ENCODE peak calls at places on chromosome 20, in four cellular contexts. One of them, this sample, is unnamed.

GRCh38 chr20:46709459-46710148 is at the start of gene SLC2A10:
- DNase-seq in body of pancreas: peak; percentile 68
- DNase-seq in fibroblast of lung: peak; percentile 67
- DNase-seq in tibial nerve: peak; percentile 38
- DNase-seq in this sample: peak; percentile 31

GRCh38 chr20:46965477-46965876 is 70.8 kb downstream of the EYA2 start:
- DNase-seq in body of pancreas: no peak
- DNase-seq in fibroblast of lung: no peak
- DNase-seq in tibial nerve: no peak
- DNase-seq in this sample: no peak

GRCh38 chr20:47762699-47763098 is 22.6 kb downstream of the SULF2 start:
- DNase-seq in body of pancreas: no peak
- DNase-seq in fibroblast of lung: peak; percentile 66
- DNase-seq in tibial nerve: no peak
- DNase-seq in this sample: peak; percentile 25

GRCh38 chr20:42567409-42567808 is 622.3 kb downstream of the PTPRT start:
- DNase-seq in body of pancreas: no peak
- DNase-seq in fibroblast of lung: no peak
- DNase-seq in tibial nerve: no peak
- DNase-seq in this sample: no peak

GRCh38 chr20:41111578-41111951 is 25.8 kb upstream of the PLCG1 start:
- DNase-seq in body of pancreas: no peak
- DNase-seq in fibroblast of lung: no peak
- DNase-seq in tibial nerve: no peak
- DNase-seq in this sample: no peak

GRCh38 chr20:38125157-38126056 is 39.7 kb downstream of the TGM2 start:
- DNase-seq in body of pancreas: peak; percentile 87
- DNase-seq in fibroblast of lung: peak; percentile 73
- DNase-seq in tibial nerve: peak; percentile 41
- DNase-seq in this sample: no peak

GRCh38 chr20:45229264-45230056 is 8.3 kb downstream of the SEMG2 start:
- DNase-seq in body of pancreas: peak; percentile 49
- DNase-seq in fibroblast of lung: no peak
- DNase-seq in tibial nerve: no peak
- DNase-seq in this sample: peak; percentile 68

GRCh38 chr20:22686097-22686496 is 101.7 kb upstream of the FOXA2 start:
- DNase-seq in body of pancreas: peak; percentile 63
- DNase-seq in fibroblast of lung: peak; percentile 35
- DNase-seq in tibial nerve: no peak
- DNase-seq in this sample: peak; percentile 56

GRCh38 chr20:40949346-40949745 is 79.3 kb upstream of the TOP1 start:
- DNase-seq in body of pancreas: no peak
- DNase-seq in fibroblast of lung: no peak
- DNase-seq in tibial nerve: no peak
- DNase-seq in this sample: no peak

GRCh38 chr20:461254-462198 is 807 bp downstream of the TBC1D20 start:
- DNase-seq in body of pancreas: peak; percentile 50
- DNase-seq in fibroblast of lung: peak; percentile 60
- DNase-seq in tibial nerve: peak; percentile 18
- DNase-seq in this sample: peak; percentile 52

GRCh38 chr20:845967-846893 is 12.7 kb downstream of the FAM110A start:
- DNase-seq in body of pancreas: no peak
- DNase-seq in fibroblast of lung: no peak
- DNase-seq in tibial nerve: no peak
- DNase-seq in this sample: no peak

GRCh38 chr20:47454298-47455132 is 47.2 kb upstream of the NCOA3 start:
- DNase-seq in body of pancreas: no peak
- DNase-seq in fibroblast of lung: no peak
- DNase-seq in tibial nerve: no peak
- DNase-seq in this sample: no peak

GRCh38 chr20:61262036-61262435 is 10.0 kb downstream of the CDH4 start:
- DNase-seq in body of pancreas: no peak
- DNase-seq in fibroblast of lung: no peak
- DNase-seq in tibial nerve: no peak
- DNase-seq in this sample: no peak

GRCh38 chr20:17867119-17867518 is 101.5 kb downstream of the SNX5 start:
- DNase-seq in body of pancreas: no peak
- DNase-seq in fibroblast of lung: no peak
- DNase-seq in tibial nerve: no peak
- DNase-seq in this sample: no peak

GRCh38 chr20:35048739-35049138 is 43.9 kb downstream of the TRPC4AP start:
- DNase-seq in body of pancreas: no peak
- DNase-seq in fibroblast of lung: no peak
- DNase-seq in tibial nerve: no peak
- DNase-seq in this sample: no peak

GRCh38 chr20:62193079-62194025 is 10.5 kb downstream of the MTG2 start:
- DNase-seq in body of pancreas: no peak
- DNase-seq in fibroblast of lung: no peak
- DNase-seq in tibial nerve: no peak
- DNase-seq in this sample: no peak

GRCh38 chr20:41308726-41309413 is 8.7 kb downstream of the ZHX3 start:
- DNase-seq in body of pancreas: no peak
- DNase-seq in fibroblast of lung: no peak
- DNase-seq in tibial nerve: no peak
- DNase-seq in this sample: no peak

GRCh38 chr20:60816901-60817300 is 435.2 kb upstream of the CDH4 start:
- DNase-seq in body of pancreas: no peak
- DNase-seq in fibroblast of lung: no peak
- DNase-seq in tibial nerve: no peak
- DNase-seq in this sample: no peak

GRCh38 chr20:47353697-47354387 is 2.7 kb downstream of the ZMYND8 start:
- DNase-seq in body of pancreas: no peak
- DNase-seq in fibroblast of lung: peak; percentile 63
- DNase-seq in tibial nerve: no peak
- DNase-seq in this sample: no peak

DNA sequence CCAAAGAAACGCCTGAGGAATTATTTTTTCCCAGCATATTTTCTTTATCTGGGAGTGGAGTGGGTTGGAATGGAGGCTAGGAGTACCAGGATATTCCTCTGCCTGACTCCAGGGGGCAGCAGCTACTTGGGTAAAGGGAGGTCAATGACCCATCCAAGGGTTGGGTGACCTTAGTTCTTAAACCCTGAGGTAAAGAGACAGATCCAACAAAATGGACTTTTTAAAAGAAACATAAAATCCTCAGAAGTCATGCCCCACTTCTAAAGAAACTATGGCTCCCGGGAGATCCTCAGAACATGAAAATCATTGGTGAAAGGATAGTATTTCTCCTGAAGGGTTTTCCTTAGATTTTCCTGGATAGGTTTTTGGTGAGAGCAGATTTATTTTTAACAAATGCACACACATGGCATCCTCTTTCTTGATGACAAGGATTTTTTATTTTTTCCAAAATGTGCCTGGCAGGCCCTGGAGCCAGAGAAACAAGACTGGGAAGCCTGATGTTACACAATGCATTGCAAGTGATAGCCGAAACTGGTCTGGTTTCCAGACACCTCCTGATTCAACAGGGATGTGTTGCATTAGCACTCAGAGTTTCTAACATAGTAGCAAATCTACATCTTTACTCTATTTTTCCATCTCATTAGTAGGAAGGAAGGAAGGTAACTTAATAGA is 240.9 kb upstream of the BTBD3 start:
- DNase-seq in body of pancreas: peak; percentile 37
- DNase-seq in fibroblast of lung: peak; percentile 26
- DNase-seq in tibial nerve: no peak
- DNase-seq in this sample: peak; percentile 58
- H3K4me3 ChIP-seq in body of pancreas: no peak overlapping the region
- H3K4me3 ChIP-seq in fibroblast of lung: peak overlapping the region; percentile 23
- H3K4me3 ChIP-seq in tibial nerve: no peak overlapping the region
- H3K4me3 ChIP-seq in this sample: no peak overlapping the region

GRCh38 chr20:4026093-4026601 is 10.8 kb upstream of the RNF24 start:
- DNase-seq in body of pancreas: no peak
- DNase-seq in fibroblast of lung: peak; percentile 84
- DNase-seq in tibial nerve: no peak
- DNase-seq in this sample: peak; percentile 41

GRCh38 chr20:4025679-4026078 is 10.3 kb upstream of the RNF24 start:
- DNase-seq in body of pancreas: no peak
- DNase-seq in fibroblast of lung: no peak
- DNase-seq in tibial nerve: no peak
- DNase-seq in this sample: no peak

GRCh38 chr20:4025125-4025524 is 9.8 kb upstream of the RNF24 start:
- DNase-seq in body of pancreas: no peak
- DNase-seq in fibroblast of lung: no peak
- DNase-seq in tibial nerve: no peak
- DNase-seq in this sample: no peak

GRCh38 chr20:4027590-4028265 is 12.4 kb upstream of the RNF24 start:
- DNase-seq in body of pancreas: no peak
- DNase-seq in fibroblast of lung: no peak
- DNase-seq in tibial nerve: no peak
- DNase-seq in this sample: no peak

DNA sequence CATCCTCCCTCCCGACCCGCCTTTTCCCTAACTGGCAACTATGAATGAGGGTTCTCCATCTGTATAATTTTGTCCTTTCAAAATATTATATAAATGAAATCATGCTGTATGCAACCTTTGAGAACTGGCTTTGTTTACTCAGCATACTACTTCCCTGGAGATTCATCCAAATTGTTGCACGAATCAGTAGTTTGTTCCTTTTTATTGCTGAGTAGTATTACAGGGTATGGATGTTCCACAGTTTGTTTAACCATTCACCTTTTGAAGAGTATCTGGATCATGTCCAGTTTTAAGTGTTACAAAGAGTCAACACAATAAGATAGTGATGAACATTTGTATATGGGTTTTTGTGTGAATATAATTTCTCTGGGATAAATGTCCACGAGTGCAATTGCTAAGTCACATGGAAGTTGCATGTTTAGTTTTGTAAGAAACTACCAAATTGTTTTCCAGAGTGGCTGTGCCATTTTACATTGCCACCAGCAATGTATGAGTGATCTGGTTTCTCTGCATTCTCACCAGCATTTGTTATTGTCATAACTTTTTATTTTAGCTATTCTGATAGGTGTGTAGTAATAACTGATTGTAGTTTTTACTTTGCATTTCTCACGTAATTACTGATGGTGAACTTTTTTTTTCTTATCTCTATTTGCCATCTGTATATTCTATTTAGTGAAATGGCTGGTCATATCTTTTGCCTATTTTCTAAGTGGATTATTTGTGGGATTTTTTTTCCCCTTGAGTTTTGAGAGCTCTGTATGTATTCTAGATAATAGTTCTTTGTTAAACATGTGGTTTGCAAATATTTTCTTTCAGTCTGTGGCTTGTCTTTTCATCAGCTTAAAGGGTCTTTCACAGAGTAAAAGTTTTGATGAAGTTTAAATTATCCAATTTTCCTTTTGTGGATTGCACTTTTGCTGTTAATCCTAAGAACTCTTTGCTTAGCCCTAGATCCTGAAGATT is 14.4 kb upstream of the RNF24 start:
- DNase-seq in body of pancreas: no peak
- DNase-seq in fibroblast of lung: no peak
- DNase-seq in tibial nerve: no peak
- DNase-seq in this sample: no peak
- H3K4me1 ChIP-seq in body of pancreas: no peaks in the 10 kb centered on the region
- H3K4me1 ChIP-seq in fibroblast of lung: no peaks in the 10 kb centered on the region
- H3K4me1 ChIP-seq in tibial nerve: no peaks in the 10 kb centered on the region
- H3K4me1 ChIP-seq in this sample: peaks cover 6% of the 10 kb centered on the region

GRCh38 chr20:5592823-5593761 is 157.1 kb upstream of the SHLD1 start:
- DNase-seq in body of pancreas: no peak
- DNase-seq in fibroblast of lung: no peak
- DNase-seq in tibial nerve: no peak
- DNase-seq in this sample: no peak

GRCh38 chr20:5596401-5597193 is 153.6 kb upstream of the SHLD1 start:
- DNase-seq in body of pancreas: no peak
- DNase-seq in fibroblast of lung: no peak
- DNase-seq in tibial nerve: no peak
- DNase-seq in this sample: no peak

GRCh38 chr20:5590899-5591298 is 159.3 kb upstream of the SHLD1 start:
- DNase-seq in body of pancreas: no peak
- DNase-seq in fibroblast of lung: no peak
- DNase-seq in tibial nerve: no peak
- DNase-seq in this sample: no peak

GRCh38 chr20:5595744-5596143 is 154.5 kb upstream of the SHLD1 start:
- DNase-seq in body of pancreas: no peak
- DNase-seq in fibroblast of lung: no peak
- DNase-seq in tibial nerve: no peak
- DNase-seq in this sample: no peak

DNA sequence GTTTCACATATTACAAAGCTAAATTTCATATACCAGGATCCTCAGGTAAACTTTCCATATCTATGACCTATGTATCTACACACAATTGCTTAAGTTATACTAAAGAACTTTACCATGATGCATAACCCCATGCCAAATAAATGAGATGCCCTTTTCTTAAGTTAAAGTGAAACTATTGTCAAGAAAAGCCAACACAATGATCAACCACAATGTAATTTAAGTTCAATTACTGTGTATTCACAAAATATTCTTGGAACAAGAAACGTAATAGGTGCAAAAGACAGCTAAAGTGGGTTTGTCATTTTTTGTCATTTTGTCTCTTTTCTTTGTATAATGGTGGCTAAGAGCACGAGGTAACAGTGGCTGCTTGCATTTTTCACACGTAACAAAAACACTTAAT is 158.0 kb upstream of the SHLD1 start:
- DNase-seq in body of pancreas: no peak
- DNase-seq in fibroblast of lung: no peak
- DNase-seq in tibial nerve: no peak
- DNase-seq in this sample: no peak
- H3K36me3 ChIP-seq in body of pancreas: peaks cover 4% of the 10 kb centered on the region
- H3K36me3 ChIP-seq in fibroblast of lung: no peaks in the 10 kb centered on the region
- H3K36me3 ChIP-seq in tibial nerve: peaks cover 3% of the 10 kb centered on the region
- H3K36me3 ChIP-seq in this sample: peaks cover 31% of the 10 kb centered on the region

GRCh38 chr20:50116368-50116999 is 3.5 kb upstream of the UBE2V1 start:
- DNase-seq in body of pancreas: no peak
- DNase-seq in fibroblast of lung: no peak
- DNase-seq in tibial nerve: no peak
- DNase-seq in this sample: no peak
- H3K4me3 ChIP-seq in body of pancreas: no peak overlapping the region
- H3K4me3 ChIP-seq in fibroblast of lung: peak overlapping the region; percentile 65
- H3K4me3 ChIP-seq in tibial nerve: peak overlapping the region; percentile 19
- H3K4me3 ChIP-seq in this sample: peak overlapping the region; percentile 70

GRCh38 chr20:52972190-52972937 is at the start of gene TSHZ2:
- DNase-seq in body of pancreas: peak; percentile 64
- DNase-seq in fibroblast of lung: peak; percentile 77
- DNase-seq in tibial nerve: no peak
- DNase-seq in this sample: peak; percentile 70
- H3K4me1 ChIP-seq in body of pancreas: peaks cover 27% of the 10 kb centered on the region
- H3K4me1 ChIP-seq in fibroblast of lung: no peaks in the 10 kb centered on the region
- H3K4me1 ChIP-seq in tibial nerve: no peaks in the 10 kb centered on the region
- H3K4me1 ChIP-seq in this sample: peaks cover 8% of the 10 kb centered on the region

GRCh38 chr20:63289311-63290135 is 3.5 kb upstream of the COL20A1 start:
- DNase-seq in body of pancreas: no peak
- DNase-seq in fibroblast of lung: no peak
- DNase-seq in tibial nerve: no peak
- DNase-seq in this sample: no peak
- H3K36me3 ChIP-seq in body of pancreas: peaks cover 7% of the 10 kb centered on the region
- H3K36me3 ChIP-seq in fibroblast of lung: peaks cover 20% of the 10 kb centered on the region
- H3K36me3 ChIP-seq in tibial nerve: no peaks in the 10 kb centered on the region
- H3K36me3 ChIP-seq in this sample: peaks cover 25% of the 10 kb centered on the region

This sample was measured in BE2C.